ENCODE peak calls at places on chromosome 20, in six cellular contexts. S is HepG2, V is A549, J is K562, T is GM12878, W is IMR-90. R is an unnamed sample.

GRCh38 chr20:61414455-61414991 is 162.5 kb downstream of the CDH4 start:
- DNase-seq in S (no peak), V (no peak), J (no peak), T (no peak), W (no peak), R (peak)

GRCh38 chr20:34643919-34644318 is 33.0 kb downstream of the PIGU start:
- DNase-seq in S (no peak), V (no peak), J (no peak), T (no peak), W (peak), R (no peak)

GRCh38 chr20:8633366-8633765 is 435.5 kb upstream of the PLCB4 start:
- DNase-seq in S (no peak), V (no peak), J (no peak), T (no peak), W (peak), R (no peak)

GRCh38 chr20:14446446-14446845 is 109.0 kb upstream of the FLRT3 start:
- DNase-seq in S (no peak), V (no peak), J (no peak), T (no peak), W (peak), R (no peak)

GRCh38 chr20:31652917-31653385 is 15.2 kb downstream of the COX4I2 start:
- DNase-seq in S (no peak), V (no peak), J (no peak), T (no peak), W (peak), R (peak)

GRCh38 chr20:17967595-17968365 is 814 bp downstream of the SNX5 start:
- DNase-seq in S (no peak), V (peak), J (no peak), T (no peak), W (peak), R (no peak)

GRCh38 chr20:61159940-61160688 is 91.9 kb upstream of the CDH4 start:
- DNase-seq in S (no peak), V (no peak), J (no peak), T (no peak), W (no peak), R (no peak)

GRCh38 chr20:9214676-9215075 is 145.8 kb downstream of the PLCB4 start:
- DNase-seq in S (no peak), V (no peak), J (no peak), T (no peak), W (peak), R (no peak)

GRCh38 chr20:6381887-6382286 is 259.1 kb upstream of the FERMT1 start:
- DNase-seq in S (peak), V (no peak), J (no peak), T (no peak), W (peak), R (peak)

GRCh38 chr20:47620808-47621805 is 119.4 kb downstream of the NCOA3 start:
- DNase-seq in S (peak), V (no peak), J (peak), T (peak), W (peak), R (peak)

GRCh38 chr20:49386848-49387605 is 95.4 kb downstream of the KCNB1 start:
- DNase-seq in S (no peak), V (no peak), J (no peak), T (no peak), W (no peak), R (peak)

GRCh38 chr20:35092524-35093244 is at the start of gene TRPC4AP:
- DNase-seq in S (peak), V (peak), J (peak), T (peak), W (peak), R (peak)

GRCh38 chr20:40715491-40715890 is 26.5 kb upstream of the MAFB start:
- DNase-seq in S (no peak), V (no peak), J (no peak), T (no peak), W (no peak), R (no peak)

GRCh38 chr20:17530153-17530552 is 1.0 kb downstream of the BFSP1 start:
- DNase-seq in S (no peak), V (no peak), J (no peak), T (no peak), W (no peak), R (no peak)

GRCh38 chr20:9945406-9945805 is 89.4 kb upstream of the ANKEF1 start:
- DNase-seq in S (no peak), V (no peak), J (no peak), T (no peak), W (peak), R (no peak)

GRCh38 chr20:35562541-35563110 is 20.7 kb downstream of the ERGIC3 start:
- DNase-seq in S (no peak), V (no peak), J (no peak), T (no peak), W (no peak), R (no peak)

GRCh38 chr20:57251344-57251743 is 15.1 kb downstream of the BMP7 start:
- DNase-seq in S (no peak), V (no peak), J (peak), T (no peak), W (no peak), R (no peak)

GRCh38 chr20:47125553-47126373 is 230.7 kb downstream of the ZMYND8 start:
- DNase-seq in S (no peak), V (no peak), J (no peak), T (no peak), W (no peak), R (no peak)

GRCh38 chr20:23415958-23416583 is 5.2 kb downstream of the NAPB start:
- DNase-seq in S (no peak), V (no peak), J (no peak), T (no peak), W (no peak), R (no peak)

GRCh38 chr20:22414354-22414753 is 170.0 kb downstream of the FOXA2 start:
- DNase-seq in S (peak), V (no peak), J (peak), T (no peak), W (no peak), R (no peak)
- TF ChIP-seq SMC3 in S (no peak), V (no peak), J (no peak), T (no peak), W (no peak), R (no peak)

GRCh38 chr20:19777311-19777710 is 19.3 kb downstream of the RIN2 start:
- DNase-seq in S (no peak), V (no peak), J (no peak), T (no peak), W (no peak), R (no peak)

GRCh38 chr20:19779634-19780033 is 21.6 kb downstream of the RIN2 start:
- DNase-seq in S (no peak), V (no peak), J (no peak), T (peak), W (no peak), R (no peak)

GRCh38 chr20:19780261-19780660 is 22.2 kb downstream of the RIN2 start:
- DNase-seq in S (no peak), V (no peak), J (no peak), T (no peak), W (no peak), R (no peak)

GRCh38 chr20:19778404-19778803 is 20.3 kb downstream of the RIN2 start:
- DNase-seq in S (no peak), V (no peak), J (no peak), T (no peak), W (no peak), R (no peak)

DNA sequence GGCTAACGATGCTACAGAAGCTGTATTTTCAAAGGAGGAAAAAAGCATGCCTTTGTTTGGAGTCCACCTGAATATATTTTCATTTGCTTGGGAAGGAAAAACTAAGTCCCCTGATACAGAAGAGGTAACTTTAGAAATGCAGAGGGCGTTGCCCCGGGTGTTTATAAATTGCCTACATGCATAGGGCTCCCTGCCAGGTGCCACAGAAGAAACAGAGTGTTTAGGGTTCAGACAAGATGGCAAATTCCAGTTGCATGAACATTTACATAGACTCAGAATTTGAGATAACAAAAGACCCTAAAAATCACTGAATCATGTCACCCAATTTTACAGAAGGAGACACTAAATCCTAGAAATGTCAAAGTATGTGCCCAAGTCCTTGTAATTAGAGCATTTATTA is 19.9 kb downstream of the RIN2 start:
- DNase-seq in S (no peak), V (no peak), J (no peak), T (no peak), W (no peak), R (no peak)
- TF ChIP-seq SMC3 in S (no peak), V (no peak), J (no peak), T (no peak), W (no peak), R (no peak)

GRCh38 chr20:43433250-43433854 is 24.3 kb upstream of the SRSF6 start:
- DNase-seq in S (no peak), V (no peak), J (no peak), T (no peak), W (no peak), R (no peak)
- TF ChIP-seq SMC3 in S (no peak), V (no peak), J (no peak), T (no peak), W (no peak), R (no peak)

GRCh38 chr20:53739799-53740785 is 146.5 kb upstream of the ZNF217 start:
- DNase-seq in S (no peak), V (no peak), J (peak), T (no peak), W (peak), R (no peak)
- TF ChIP-seq SMC3 in S (no peak), V (no peak), J (no peak), T (no peak), W (no peak), R (no peak)

GRCh38 chr20:13221673-13222318 is 722 bp downstream of the ISM1 start:
- DNase-seq in S (peak), V (peak), J (no peak), T (no peak), W (peak), R (peak)

GRCh38 chr20:13220857-13221297 is at the start of gene ISM1:
- DNase-seq in S (no peak), V (peak), J (no peak), T (no peak), W (no peak), R (peak)

GRCh38 chr20:13220194-13220856 is 749 bp upstream of the ISM1 start:
- DNase-seq in S (no peak), V (peak), J (no peak), T (no peak), W (peak), R (peak)

GRCh38 chr20:13222319-13222716 is 1.2 kb downstream of the ISM1 start:
- DNase-seq in S (no peak), V (no peak), J (no peak), T (no peak), W (no peak), R (no peak)

GRCh38 chr20:13221313-13221672 is 219 bp downstream of the ISM1 start:
- DNase-seq in S (no peak), V (no peak), J (no peak), T (no peak), W (no peak), R (no peak)
- TF ChIP-seq SMC3 in S (no peak), V (no peak), J (no peak), T (no peak), W (no peak), R (no peak)

GRCh38 chr20:45359406-45360148 is 3.4 kb upstream of the SYS1 start:
- DNase-seq in S (peak), V (no peak), J (no peak), T (no peak), W (no peak), R (no peak)
- TF ChIP-seq SMC3 in S (no peak), V (no peak), J (no peak), T (no peak), W (no peak), R (no peak)